ENCODE peak calls at places on chromosomes 5 and 9, in six cellular contexts. D, F, A, J, H and E are unnamed samples.

GRCh38 chr5:154646841-154647759 is 108.1 kb upstream of the LARP1 start:
- DNase-seq in D (no peak), F (peak), A (peak), J (peak), H (no peak), E (no peak)

GRCh38 chr5:54470677-54471076 is 15.2 kb downstream of the HSPB3 start:
- DNase-seq in D (no peak), F (no peak), A (no peak), J (no peak), H (no peak), E (no peak)

GRCh38 chr5:150662731-150663516 is 1.9 kb downstream of the MYOZ3 start:
- DNase-seq in D (no peak), F (no peak), A (no peak), J (no peak), H (no peak), E (no peak)

GRCh38 chr9:122468735-122469134 is 9.0 kb downstream of the OR1J1 start:
- DNase-seq in D (no peak), F (no peak), A (no peak), J (no peak), H (no peak), E (no peak)

GRCh38 chr9:85038061-85038460 is 368.5 kb downstream of the NTRK2 start:
- DNase-seq in D (no peak), F (no peak), A (no peak), J (no peak), H (no peak), E (no peak)

GRCh38 chr9:16687678-16688369 is 182.6 kb downstream of the BNC2 start:
- DNase-seq in D (no peak), F (no peak), A (no peak), J (no peak), H (no peak), E (no peak)

GRCh38 chr5:39399135-39400036 is 25.4 kb downstream of the DAB2 start:
- DNase-seq in D (peak), F (peak), A (no peak), J (peak), H (no peak), E (no peak)

GRCh38 chr9:129630967-129631672 is 5.2 kb downstream of the NTMT1 start:
- DNase-seq in D (no peak), F (no peak), A (no peak), J (no peak), H (no peak), E (no peak)

GRCh38 chr9:2634158-2634557 is 12.6 kb downstream of the VLDLR start:
- DNase-seq in D (no peak), F (no peak), A (no peak), J (no peak), H (no peak), E (no peak)

GRCh38 chr9:133715866-133716563 is 22.1 kb downstream of the SARDH start:
- DNase-seq in D (no peak), F (peak), A (no peak), J (peak), H (no peak), E (peak)

GRCh38 chr5:128844354-128844923 is 120.8 kb upstream of the SLC27A6 start:
- DNase-seq in D (peak), F (no peak), A (no peak), J (no peak), H (no peak), E (peak)

GRCh38 chr5:150384701-150385100 is 27.2 kb downstream of the TCOF1 start:
- DNase-seq in D (no peak), F (no peak), A (no peak), J (no peak), H (no peak), E (no peak)

GRCh38 chr9:71608825-71609452 is 159.4 kb downstream of the CEMIP2 start:
- DNase-seq in D (no peak), F (peak), A (no peak), J (no peak), H (no peak), E (no peak)

GRCh38 chr5:159905496-159905895 is 10.8 kb upstream of the ADRA1B start:
- DNase-seq in D (peak), F (no peak), A (no peak), J (no peak), H (no peak), E (no peak)

GRCh38 chr5:140189977-140190867 is 15.2 kb downstream of the CYSTM1 start:
- DNase-seq in D (no peak), F (no peak), A (no peak), J (peak), H (no peak), E (no peak)

GRCh38 chr5:76787237-76787636 is 31.6 kb upstream of the F2RL1 start:
- DNase-seq in D (no peak), F (peak), A (no peak), J (no peak), H (no peak), E (no peak)

GRCh38 chr5:58458851-58459275 is 1.0 kb downstream of the PLK2 start:
- DNase-seq in D (no peak), F (peak), A (no peak), J (no peak), H (no peak), E (peak)

GRCh38 chr9:22136446-22137140 is 127.5 kb upstream of the CDKN2B start:
- DNase-seq in D (no peak), F (no peak), A (no peak), J (no peak), H (no peak), E (no peak)

GRCh38 chr9:24416136-24416535 is 129.6 kb downstream of the IZUMO3 start:
- DNase-seq in D (no peak), F (no peak), A (no peak), J (no peak), H (no peak), E (no peak)

GRCh38 chr9:99634185-99634584 is 187.5 kb upstream of the NR4A3 start:
- DNase-seq in D (no peak), F (no peak), A (no peak), J (no peak), H (no peak), E (no peak)

GRCh38 chr5:138844812-138845513 is 30.2 kb downstream of the LRRTM2 start:
- DNase-seq in D (no peak), F (no peak), A (no peak), J (no peak), H (no peak), E (no peak)

GRCh38 chr9:131739988-131740648 is at the start of gene RAPGEF1:
- DNase-seq in D (no peak), F (no peak), A (no peak), J (peak), H (no peak), E (peak)

GRCh38 chr9:80074439-80074838 is 502.7 kb downstream of the TLE4 start:
- DNase-seq in D (no peak), F (no peak), A (no peak), J (no peak), H (no peak), E (no peak)

GRCh38 chr5:128966375-128966774 is 1.1 kb downstream of the SLC27A6 start:
- DNase-seq in D (no peak), F (no peak), A (no peak), J (peak), H (no peak), E (peak)

GRCh38 chr5:154477382-154478223 is 424 bp downstream of the HAND1 start:
- DNase-seq in D (no peak), F (no peak), A (no peak), J (no peak), H (no peak), E (no peak)

GRCh38 chr9:98584059-98584458 is 124.7 kb downstream of the GABBR2 start:
- DNase-seq in D (no peak), F (no peak), A (no peak), J (no peak), H (peak), E (no peak)

GRCh38 chr5:180154821-180155220 is 54.2 kb downstream of the RASGEF1C start:
- DNase-seq in D (no peak), F (no peak), A (no peak), J (no peak), H (no peak), E (no peak)

DNA sequence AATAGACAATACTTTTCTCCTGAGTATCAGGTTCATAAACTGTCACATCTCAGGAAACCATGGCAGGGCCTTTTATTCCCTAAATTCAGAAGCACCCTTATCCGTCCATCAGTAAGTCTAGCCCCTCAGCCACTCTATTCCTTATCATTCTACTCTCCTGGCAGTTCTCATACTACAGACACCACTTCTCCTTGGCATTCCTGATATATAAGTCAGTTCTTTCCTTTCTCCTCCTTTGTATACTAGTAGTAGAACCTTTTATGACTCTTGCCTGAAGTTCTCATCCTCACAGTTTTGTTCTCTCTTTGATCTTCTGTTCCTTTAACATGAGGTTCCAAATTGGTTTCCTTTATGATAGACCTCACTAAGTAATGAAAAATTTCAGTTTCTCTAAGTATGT is 29.3 kb downstream of the GRAMD2B start:
- DNase-seq in D (no peak), F (no peak), A (no peak), J (no peak), H (no peak), E (no peak)
- TF ChIP-seq EP300 in D (no peak), F (no peak), A (no peak), J (no peak), H (no peak), E (no peak)

DNA sequence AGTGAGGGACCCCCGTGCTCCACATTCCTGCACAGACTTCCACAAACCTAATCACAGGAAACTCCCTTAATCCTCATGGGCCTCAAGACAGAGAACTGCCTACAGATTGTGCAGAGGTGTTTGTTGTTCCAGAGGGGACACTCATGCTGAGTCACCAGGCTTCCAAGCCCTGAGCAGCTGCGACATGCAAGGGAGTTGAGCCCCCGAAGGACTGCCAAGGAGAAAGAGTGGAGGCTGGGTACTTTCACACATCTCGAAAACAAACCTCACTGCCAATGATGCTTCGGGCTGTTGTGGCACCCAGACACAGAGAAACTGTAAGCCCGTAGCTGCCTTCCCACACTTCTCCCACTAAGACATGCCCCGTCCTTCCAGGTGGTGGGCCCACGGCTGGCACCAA is 480.8 kb downstream of the CDH12 start:
- DNase-seq in D (no peak), F (no peak), A (no peak), J (no peak), H (no peak), E (no peak)
- TF ChIP-seq RFX5 in D (no peak), F (no peak), A (no peak), J (no peak), H (no peak), E (no peak)

GRCh38 chr5:13567819-13568218 is 376.7 kb downstream of the DNAH5 start:
- DNase-seq in D (no peak), F (no peak), A (no peak), J (no peak), H (no peak), E (no peak)

GRCh38 chr5:13572188-13572587 is 372.3 kb downstream of the DNAH5 start:
- DNase-seq in D (no peak), F (no peak), A (no peak), J (no peak), H (no peak), E (no peak)

GRCh38 chr5:13574634-13575033 is 369.9 kb downstream of the DNAH5 start:
- DNase-seq in D (no peak), F (no peak), A (no peak), J (no peak), H (no peak), E (no peak)

GRCh38 chr5:13566903-13567339 is 377.6 kb downstream of the DNAH5 start:
- DNase-seq in D (peak), F (no peak), A (no peak), J (no peak), H (no peak), E (no peak)

DNA sequence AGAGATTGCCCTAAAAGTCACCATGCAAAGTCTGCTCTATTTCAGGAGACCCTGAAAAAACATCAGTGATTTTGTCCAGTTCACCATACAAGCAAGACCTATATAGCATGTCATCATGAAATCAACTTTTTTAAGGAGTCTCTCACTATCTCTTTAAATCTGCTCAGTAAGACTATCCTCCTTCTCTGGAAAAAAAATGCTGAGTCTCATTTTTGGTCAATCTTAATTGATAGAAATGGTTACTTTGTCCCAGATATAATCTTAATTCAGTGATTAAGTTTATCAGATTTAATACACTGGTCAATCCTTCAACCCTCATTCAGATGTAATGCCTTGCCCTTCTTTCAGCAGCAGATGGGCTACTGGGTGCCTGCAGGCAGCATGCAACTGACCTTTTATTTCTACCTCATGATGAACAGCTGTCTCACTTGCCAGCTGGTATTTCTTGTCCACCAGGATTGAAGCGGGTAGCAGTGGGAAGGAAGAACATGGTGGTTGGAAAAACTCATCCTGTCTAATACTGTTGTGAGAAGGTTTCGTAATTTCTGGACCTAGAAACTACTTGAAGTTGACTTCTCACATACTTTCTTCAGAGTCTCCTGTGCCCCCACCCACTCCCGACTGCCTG is 375.3 kb downstream of the DNAH5 start:
- DNase-seq in D (no peak), F (no peak), A (no peak), J (no peak), H (no peak), E (no peak)
- TF ChIP-seq EP300 in D (no peak), F (no peak), A (no peak), J (no peak), H (no peak), E (no peak)

GRCh38 chr5:110784901-110785300 is 46.1 kb downstream of the SLC25A46 start:
- DNase-seq in D (no peak), F (no peak), A (no peak), J (no peak), H (no peak), E (no peak)

GRCh38 chr5:110785356-110785755 is 46.5 kb downstream of the SLC25A46 start:
- DNase-seq in D (no peak), F (no peak), A (no peak), J (no peak), H (no peak), E (no peak)

DNA sequence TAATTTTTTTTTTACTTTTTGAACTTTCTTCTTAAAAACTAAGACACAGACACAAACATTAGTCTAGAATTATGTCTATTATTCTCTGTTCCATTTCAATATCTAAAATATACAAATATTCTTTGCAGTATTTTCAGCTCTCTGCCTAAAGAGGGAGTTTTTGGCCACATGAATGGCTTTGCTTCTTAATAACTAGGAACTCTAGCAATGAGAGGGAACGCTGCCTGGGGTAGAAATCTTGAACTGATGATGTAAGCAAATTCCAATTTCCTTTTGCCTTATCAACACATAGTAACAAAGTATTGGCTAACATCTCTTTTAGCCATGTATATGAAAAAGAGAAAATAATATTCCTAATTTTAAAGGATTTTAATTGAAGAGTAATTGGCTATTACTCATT is 51.9 kb downstream of the SLC25A46 start:
- DNase-seq in D (no peak), F (no peak), A (no peak), J (no peak), H (no peak), E (peak)
- TF ChIP-seq RFX5 in D (no peak), F (no peak), A (no peak), J (no peak), H (no peak), E (no peak)

DNA sequence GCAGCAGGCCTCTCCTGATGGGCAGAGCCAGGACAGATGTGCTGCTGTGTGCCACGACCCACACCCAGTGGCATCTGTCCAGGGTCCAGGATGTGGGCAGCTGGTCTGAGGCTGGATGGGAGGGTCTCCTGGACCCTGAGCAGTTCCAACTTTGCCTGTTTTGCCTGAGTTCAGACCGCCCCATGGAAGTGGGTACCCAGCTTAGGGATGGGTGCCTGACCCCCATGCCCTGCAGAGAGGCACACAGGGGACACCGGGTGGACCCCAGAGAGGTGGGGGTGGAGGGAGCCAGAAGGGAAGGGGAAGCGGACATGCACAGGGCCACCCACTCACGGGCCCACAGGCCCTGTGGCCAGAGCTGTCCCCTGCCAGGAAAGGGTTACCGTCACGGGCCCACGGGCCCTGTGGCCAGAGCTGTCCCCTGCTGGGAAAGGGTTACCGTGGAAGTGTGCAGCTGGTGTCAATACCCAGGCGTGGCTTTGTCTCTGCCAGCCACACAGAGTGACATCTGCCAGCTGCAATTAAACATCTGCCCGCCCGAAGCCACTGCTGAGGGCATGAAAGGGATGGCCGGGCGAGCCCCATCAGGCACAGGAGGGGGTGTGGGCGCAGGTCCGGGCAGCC is 50.0 kb downstream of the NACC2 start:
- DNase-seq in D (no peak), F (no peak), A (no peak), J (no peak), H (no peak), E (peak)
- TF ChIP-seq EP300 in D (no peak), F (no peak), A (no peak), J (no peak), H (no peak), E (no peak)

GRCh38 chr9:109249615-109250014 is 71.2 kb downstream of the EPB41L4B start:
- DNase-seq in D (no peak), F (no peak), A (no peak), J (no peak), H (no peak), E (peak)

GRCh38 chr9:109250311-109250741 is 70.5 kb downstream of the EPB41L4B start:
- DNase-seq in D (no peak), F (peak), A (no peak), J (no peak), H (no peak), E (no peak)

GRCh38 chr9:109246533-109246932 is 74.3 kb downstream of the EPB41L4B start:
- DNase-seq in D (no peak), F (no peak), A (no peak), J (no peak), H (no peak), E (no peak)

GRCh38 chr9:109247228-109247627 is 73.6 kb downstream of the EPB41L4B start:
- DNase-seq in D (no peak), F (no peak), A (no peak), J (no peak), H (no peak), E (no peak)

DNA sequence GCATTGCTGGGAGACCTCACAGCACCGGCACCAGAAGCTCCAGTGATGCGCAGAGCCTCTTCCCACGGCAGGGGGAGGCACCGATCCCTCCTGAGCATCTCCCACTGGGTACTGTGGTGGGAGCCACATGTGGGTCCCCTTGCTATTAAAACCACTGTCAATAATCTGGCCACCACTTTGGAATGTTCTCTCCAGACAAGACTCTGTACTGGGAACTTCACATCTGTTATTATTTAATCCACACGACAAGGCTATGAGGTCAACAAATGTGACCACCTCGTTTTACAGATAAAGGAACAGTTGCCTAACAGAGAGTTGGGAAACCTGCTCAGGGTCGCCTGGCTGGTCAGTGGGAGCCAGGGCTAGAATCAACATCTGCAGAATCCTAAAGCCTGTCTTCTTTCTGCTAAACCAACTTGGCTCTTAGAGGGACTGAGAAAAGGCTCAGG is 72.7 kb downstream of the EPB41L4B start:
- DNase-seq in D (peak), F (peak), A (no peak), J (no peak), H (no peak), E (peak)
- TF ChIP-seq RFX5 in D (no peak), F (no peak), A (no peak), J (no peak), H (no peak), E (no peak)

GRCh38 chr5:52864884-52865283 is 77.2 kb downstream of the ITGA1 start:
- DNase-seq in D (no peak), F (peak), A (no peak), J (no peak), H (no peak), E (no peak)
- TF ChIP-seq EP300 in D (no peak), F (peak), A (no peak), J (no peak), H (no peak), E (no peak)

DNA sequence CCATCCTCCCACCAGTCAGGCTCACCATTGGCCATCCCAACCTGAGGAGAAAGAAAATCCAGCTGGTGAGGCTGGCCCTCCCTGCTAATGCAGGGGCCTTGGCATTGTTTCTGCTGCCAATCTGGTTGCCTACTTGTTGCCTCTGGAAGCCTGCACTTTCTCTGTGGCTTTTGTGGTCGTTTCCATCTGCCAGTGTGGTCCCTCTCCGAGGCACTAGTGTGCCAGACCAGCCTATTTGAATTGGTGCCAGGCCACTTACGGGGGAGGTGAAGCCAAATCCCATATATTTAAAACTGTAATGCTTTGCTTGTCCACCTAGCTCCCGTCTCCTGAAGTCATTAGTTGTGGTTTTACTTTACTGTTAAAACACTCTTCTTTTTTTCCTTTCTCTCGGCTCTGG is 213.4 kb upstream of the ADAMTSL1 start:
- DNase-seq in D (no peak), F (no peak), A (no peak), J (no peak), H (no peak), E (peak)
- TF ChIP-seq RFX5 in D (no peak), F (no peak), A (no peak), J (no peak), H (no peak), E (no peak)